ENCODE peak calls at places on chromosomes 11 and 22, in seven cellular contexts. C, R, Q, O, A, B and S are unnamed samples.

GRCh38 chr22:48333323-48333763 is 1494.3 kb downstream of the BRD1 start:
- DNase-seq in C (no peak), R (no peak), Q (no peak), O (no peak), A (no peak), B (no peak), S (no peak)

GRCh38 chr22:41305646-41306045 is 4.3 kb downstream of the ZC3H7B start:
- DNase-seq in C (no peak), R (no peak), Q (no peak), O (peak; percentile 8), A (peak; percentile 27), B (peak; percentile 82), S (no peak)

GRCh38 chr11:58024601-58025091 is 965 bp downstream of the OR9Q1 start:
- DNase-seq in C (no peak), R (peak; percentile 54), Q (peak; percentile 85), O (no peak), A (peak; percentile 59), B (peak; percentile 91), S (peak; percentile 19)

GRCh38 chr11:61131186-61131585 is 28.9 kb downstream of the CD5 start:
- DNase-seq in C (no peak), R (no peak), Q (no peak), O (no peak), A (no peak), B (no peak), S (no peak)

GRCh38 chr22:48376936-48377335 is 1450.7 kb downstream of the BRD1 start:
- DNase-seq in C (no peak), R (no peak), Q (no peak), O (no peak), A (no peak), B (no peak), S (no peak)

GRCh38 chr11:6319879-6320410 is 356 bp downstream of the CAVIN3 start:
- DNase-seq in C (peak; percentile 94), R (peak; percentile 86), Q (peak; percentile 92), O (peak; percentile 82), A (peak; percentile 95), B (peak; percentile 79), S (no peak)

GRCh38 chr11:122375687-122376399 is 259.8 kb upstream of the BLID start:
- DNase-seq in C (no peak), R (no peak), Q (no peak), O (no peak), A (peak; percentile 56), B (no peak), S (peak; percentile 4)

GRCh38 chr11:3920148-3920852 is 64.8 kb downstream of the STIM1 start:
- DNase-seq in C (peak; percentile 74), R (peak; percentile 44), Q (no peak), O (no peak), A (peak; percentile 91), B (no peak), S (no peak)

GRCh38 chr11:69416123-69416475 is 65.4 kb upstream of the LINC01488 start:
- DNase-seq in C (no peak), R (no peak), Q (no peak), O (no peak), A (no peak), B (no peak), S (no peak)

GRCh38 chr11:99343117-99343516 is 322.4 kb downstream of the CNTN5 start:
- DNase-seq in C (no peak), R (no peak), Q (no peak), O (no peak), A (no peak), B (no peak), S (no peak)

GRCh38 chr11:128310005-128310404 is 277.4 kb downstream of the ETS1 start:
- DNase-seq in C (no peak), R (no peak), Q (no peak), O (no peak), A (no peak), B (no peak), S (no peak)

GRCh38 chr11:20360650-20361049 is 2.9 kb upstream of the HTATIP2 start:
- DNase-seq in C (peak; percentile 71), R (peak; percentile 38), Q (no peak), O (no peak), A (peak; percentile 67), B (no peak), S (no peak)

GRCh38 chr11:58926695-58927094 is 12.6 kb upstream of the GLYATL1 start:
- DNase-seq in C (peak; percentile 11), R (no peak), Q (no peak), O (peak; percentile 15), A (peak; percentile 48), B (no peak), S (no peak)

GRCh38 chr22:50627914-50628542 is at the start of gene ARSA:
- DNase-seq in C (peak; percentile 83), R (peak; percentile 82), Q (peak; percentile 86), O (peak; percentile 43), A (peak; percentile 83), B (peak; percentile 77), S (no peak)

GRCh38 chr22:38953577-38954413 is 3.6 kb upstream of the APOBEC3A start:
- DNase-seq in C (no peak), R (no peak), Q (no peak), O (no peak), A (no peak), B (no peak), S (no peak)

GRCh38 chr11:69435161-69435990 is 46.1 kb upstream of the LINC01488 start:
- DNase-seq in C (no peak), R (no peak), Q (no peak), O (no peak), A (no peak), B (no peak), S (no peak)

GRCh38 chr11:44596541-44597276 is 31.2 kb downstream of the CD82 start:
- DNase-seq in C (no peak), R (no peak), Q (no peak), O (no peak), A (no peak), B (no peak), S (no peak)

GRCh38 chr11:42996742-42997307 is 315.0 kb upstream of the API5 start:
- DNase-seq in C (no peak), R (no peak), Q (peak; percentile 28), O (no peak), A (no peak), B (no peak), S (no peak)

DNA sequence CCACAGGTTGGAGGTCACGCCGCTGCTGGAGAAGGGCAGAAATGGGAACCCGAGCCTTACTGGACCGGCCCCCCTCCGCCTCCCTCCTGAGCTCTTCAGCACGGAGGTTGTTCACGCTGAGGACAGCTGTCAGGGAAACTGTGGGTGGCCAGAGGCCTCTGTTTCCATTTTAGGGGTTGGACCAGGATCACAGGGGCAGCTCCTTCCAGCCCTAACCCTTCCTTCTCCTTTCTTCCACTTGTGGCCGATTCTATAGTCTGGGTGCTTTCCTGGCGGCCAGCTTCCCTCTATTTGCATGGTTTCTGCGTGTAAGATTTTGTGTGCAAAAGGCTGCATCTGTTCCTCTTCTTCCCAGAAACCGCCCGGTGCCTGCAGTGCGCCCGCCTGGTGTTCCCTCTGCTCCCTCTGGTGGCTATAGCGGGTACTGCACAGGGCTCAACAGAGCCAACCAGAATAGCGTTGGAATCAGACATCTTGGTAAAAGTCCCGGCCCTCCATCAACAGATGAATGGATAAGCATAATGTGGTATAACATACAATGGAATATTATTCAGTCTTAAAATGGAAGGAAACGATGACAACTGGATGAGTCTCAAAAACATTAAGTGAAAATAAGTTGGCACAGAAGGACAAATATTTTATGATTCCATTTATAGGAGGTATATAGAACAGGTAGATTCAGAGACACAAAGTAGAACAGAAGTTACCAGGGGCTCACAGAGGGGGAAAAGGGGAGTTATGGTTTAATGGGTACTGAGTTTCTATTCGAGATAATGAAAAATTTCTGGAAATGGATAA is 8.4 kb upstream of the SLC22A8 start:
- DNase-seq in C (peak; percentile 83), R (peak; percentile 93), Q (peak; percentile 86), O (peak; percentile 46), A (peak; percentile 70), B (peak; percentile 69), S (no peak)
- TF ChIP-seq CTCF in C (peak; percentile 100), R (no peak), Q (peak; percentile 100), O (peak; percentile 100), A (peak; percentile 100), B (peak; percentile 99), S (peak; percentile 100)

GRCh38 chr11:119258983-119259382 is 52.8 kb downstream of the CBL start:
- DNase-seq in C (no peak), R (no peak), Q (no peak), O (no peak), A (no peak), B (no peak), S (no peak)
- H3K4me3 ChIP-seq in C (no peak overlapping the region), R (no peak overlapping the region), Q (no peak overlapping the region), O (no peak overlapping the region), A (no peak overlapping the region), B (no peak overlapping the region), S (no peak overlapping the region)

GRCh38 chr11:118672865-118673264 is 6.6 kb downstream of the TREH start:
- DNase-seq in C (peak; percentile 28), R (no peak), Q (no peak), O (no peak), A (no peak), B (no peak), S (no peak)
- TF ChIP-seq CTCF in C (peak; percentile 24), R (no peak), Q (no peak), O (peak; percentile 18), A (no peak), B (no peak), S (peak; percentile 1)

DNA sequence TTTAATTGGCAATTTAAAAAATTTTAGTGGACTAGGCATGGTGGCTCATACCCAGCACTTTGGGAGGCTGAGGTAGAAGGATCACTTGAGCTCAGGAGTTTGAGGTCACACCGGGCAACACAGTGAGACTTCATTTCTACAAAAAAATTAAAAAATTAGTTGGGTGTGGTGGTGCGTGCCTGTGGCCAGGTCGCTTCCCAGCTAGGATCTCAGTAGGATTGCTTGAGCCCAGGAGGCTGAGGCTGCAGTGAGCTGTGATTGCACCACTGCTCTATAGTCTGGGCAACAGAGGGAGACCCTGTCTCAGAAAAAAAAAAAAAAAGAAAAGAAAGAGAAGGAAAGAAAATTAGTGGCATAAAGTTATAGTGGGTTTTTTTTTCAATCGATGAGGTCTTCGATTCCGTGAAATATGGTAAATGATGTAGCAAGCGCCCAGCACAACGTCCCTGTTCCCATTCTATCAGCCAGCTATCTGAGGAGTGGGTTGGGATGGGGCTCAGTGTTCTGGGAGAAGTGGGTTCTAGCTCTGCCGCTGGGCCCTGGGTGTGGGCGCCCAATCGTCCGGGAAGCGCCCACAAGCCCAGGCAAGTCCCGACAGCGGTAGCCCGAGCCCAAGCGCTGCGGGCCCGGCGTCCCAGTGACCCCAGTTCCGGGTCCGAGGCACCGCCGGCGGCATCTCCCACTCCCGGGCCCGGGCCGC is 1.4 kb downstream of the FOSL1 start:
- DNase-seq in C (peak; percentile 34), R (no peak), Q (no peak), O (no peak), A (peak; percentile 30), B (no peak), S (no peak)
- H3K4me3 ChIP-seq in C (peak overlapping the region; percentile 82), R (peak overlapping the region; percentile 61), Q (peak overlapping the region; percentile 54), O (peak overlapping the region; percentile 96), A (peak overlapping the region; percentile 97), B (peak overlapping the region; percentile 58), S (peak overlapping the region; percentile 88)

DNA sequence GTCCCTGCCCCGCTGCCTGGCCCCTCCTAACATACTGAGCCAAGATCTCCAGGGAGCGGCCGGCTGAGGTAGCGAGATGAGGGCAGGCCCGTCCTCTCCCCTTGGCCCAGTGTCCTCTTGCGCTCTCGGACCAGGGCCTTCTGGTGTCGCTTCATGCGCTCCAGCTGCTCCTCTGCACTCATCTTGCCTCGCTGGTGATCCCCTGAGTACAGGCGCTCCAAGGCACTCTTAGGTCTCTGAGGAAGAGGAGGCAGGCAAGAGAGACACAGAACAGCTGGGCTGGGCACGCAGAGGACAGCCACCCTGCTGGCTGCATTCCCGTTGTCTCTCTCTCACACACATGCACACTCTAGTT is 50.6 kb downstream of the C11orf58 start:
- DNase-seq in C (no peak), R (no peak), Q (no peak), O (no peak), A (peak; percentile 18), B (no peak), S (no peak)
- TF ChIP-seq CTCF in C (no peak), R (no peak), Q (no peak), O (no peak), A (no peak), B (no peak), S (no peak)